ENCODE peak calls at places on chromosomes 6 and 20, in four cellular contexts. I, U, Q and H are unnamed samples.
A peak's percentile ranks its signal among the peaks of the same experiment; 100 is the strongest.

GRCh38 chr6:7590918-7591302 is 912 bp downstream of the SNRNP48 start:
- DNase-seq in I (no peak), U (no peak), Q (peak; percentile 3), H (no peak)

GRCh38 chr20:23449400-23449799 is 3.3 kb downstream of the CST11 start:
- DNase-seq in I (no peak), U (no peak), Q (no peak), H (no peak)

GRCh38 chr6:35562060-35562459 is 49.4 kb upstream of the TULP1 start:
- DNase-seq in I (no peak), U (peak; percentile 51), Q (no peak), H (no peak)

GRCh38 chr20:54044156-54044555 is 26.2 kb downstream of the BCAS1 start:
- DNase-seq in I (no peak), U (peak; percentile 36), Q (no peak), H (no peak)

GRCh38 chr20:61951695-61952533 is 113.8 kb downstream of the TAF4 start:
- DNase-seq in I (no peak), U (no peak), Q (peak; percentile 73), H (no peak)

GRCh38 chr6:105179244-105180065 is at the start of gene POPDC3:
- DNase-seq in I (no peak), U (peak; percentile 31), Q (peak; percentile 69), H (peak; percentile 49)

GRCh38 chr6:10968776-10969175 is 75.3 kb downstream of the ELOVL2 start:
- DNase-seq in I (no peak), U (peak; percentile 83), Q (no peak), H (no peak)

GRCh38 chr6:127173541-127173940 is 55.1 kb downstream of the RSPO3 start:
- DNase-seq in I (no peak), U (no peak), Q (no peak), H (no peak)

GRCh38 chr6:106162926-106163325 is 76.8 kb downstream of the PRDM1 start:
- DNase-seq in I (no peak), U (no peak), Q (no peak), H (no peak)

GRCh38 chr20:3661836-3662665 is 1.1 kb downstream of the GFRA4 start:
- DNase-seq in I (no peak), U (no peak), Q (no peak), H (no peak)

GRCh38 chr20:15848126-15848525 is 725.1 kb downstream of the KIF16B start:
- DNase-seq in I (no peak), U (no peak), Q (no peak), H (no peak)

GRCh38 chr6:156639023-156639728 is 138.0 kb upstream of the ARID1B start:
- DNase-seq in I (no peak), U (peak; percentile 25), Q (no peak), H (no peak)

GRCh38 chr6:166258854-166259276 is 49.3 kb downstream of the PRR18 start:
- DNase-seq in I (no peak), U (no peak), Q (no peak), H (no peak)

GRCh38 chr20:59300341-59301081 is at the start of gene EDN3:
- DNase-seq in I (no peak), U (no peak), Q (no peak), H (no peak)

GRCh38 chr6:127582777-127583462 is 5.9 kb downstream of the C6orf58 start:
- DNase-seq in I (no peak), U (peak; percentile 75), Q (no peak), H (peak; percentile 68)

GRCh38 chr20:35344354-35344837 is 52.2 kb upstream of the FAM83C start:
- DNase-seq in I (peak; percentile 31), U (peak; percentile 84), Q (no peak), H (peak; percentile 83)

GRCh38 chr20:32670773-32671455 is 2.8 kb downstream of the C20orf203 start:
- DNase-seq in I (no peak), U (no peak), Q (no peak), H (no peak)

GRCh38 chr20:52524865-52525264 is 333.3 kb upstream of the ZFP64 start:
- DNase-seq in I (no peak), U (no peak), Q (no peak), H (no peak)

GRCh38 chr20:8216375-8217200 is 84.5 kb downstream of the PLCB1 start:
- DNase-seq in I (no peak), U (no peak), Q (no peak), H (no peak)

GRCh38 chr20:32244150-32244823 is 33.2 kb upstream of the KIF3B start:
- DNase-seq in I (no peak), U (no peak), Q (no peak), H (no peak)

GRCh38 chr20:40953856-40954255 is 74.8 kb upstream of the TOP1 start:
- DNase-seq in I (no peak), U (no peak), Q (no peak), H (peak; percentile 28)

GRCh38 chr6:149249370-149250357 is 67.8 kb upstream of the TAB2 start:
- DNase-seq in I (no peak), U (no peak), Q (no peak), H (no peak)

GRCh38 chr6:161414800-161415199 is 140.9 kb upstream of the AGPAT4 start:
- DNase-seq in I (no peak), U (no peak), Q (no peak), H (no peak)

GRCh38 chr20:14497004-14497403 is 159.6 kb upstream of the FLRT3 start:
- DNase-seq in I (no peak), U (no peak), Q (no peak), H (no peak)

GRCh38 chr20:775679-776135 is 7.4 kb upstream of the SLC52A3 start:
- DNase-seq in I (peak; percentile 67), U (no peak), Q (peak; percentile 43), H (peak; percentile 83)

GRCh38 chr6:18845891-18846290 is 458.7 kb downstream of the RNF144B start:
- DNase-seq in I (no peak), U (no peak), Q (no peak), H (no peak)

GRCh38 chr6:70166088-70166958 is 136.6 kb downstream of the COL9A1 start:
- DNase-seq in I (peak; percentile 6), U (peak; percentile 45), Q (peak; percentile 57), H (no peak)

GRCh38 chr6:46757206-46757564 is 10.5 kb downstream of the ANKRD66 start:
- DNase-seq in I (no peak), U (no peak), Q (peak; percentile 4), H (no peak)

GRCh38 chr20:56412949-56413348 is 889 bp downstream of the CASS4 start:
- DNase-seq in I (no peak), U (no peak), Q (no peak), H (no peak)
- H3K27ac ChIP-seq in I (no peak overlapping the region), U (peak overlapping the region; percentile 92), Q (no peak overlapping the region), H (no peak overlapping the region)

DNA sequence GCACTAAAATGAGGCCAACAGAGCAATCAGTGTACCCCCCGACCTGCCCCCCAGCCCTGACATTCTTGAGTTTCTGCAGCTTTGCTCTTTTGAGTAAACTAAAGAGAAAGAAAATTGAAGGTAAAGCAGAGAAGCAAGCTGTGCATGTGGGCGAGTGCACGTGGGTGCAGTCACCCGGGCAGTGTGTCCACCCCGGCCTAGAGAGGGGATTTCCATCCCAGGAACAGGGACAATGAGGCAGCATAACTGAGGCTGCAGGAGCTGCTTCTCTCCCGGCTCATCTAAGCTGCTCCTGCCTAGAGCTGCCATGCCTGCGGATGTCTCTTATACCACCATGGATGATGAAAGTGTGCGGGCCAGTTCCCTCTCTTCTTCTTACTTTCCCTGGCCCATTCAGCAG is 16.8 kb downstream of the CASS4 start:
- DNase-seq in I (no peak), U (no peak), Q (no peak), H (no peak)
- H3K27ac ChIP-seq in I (no peak overlapping the region), U (peak overlapping the region; percentile 74), Q (no peak overlapping the region), H (no peak overlapping the region)

DNA sequence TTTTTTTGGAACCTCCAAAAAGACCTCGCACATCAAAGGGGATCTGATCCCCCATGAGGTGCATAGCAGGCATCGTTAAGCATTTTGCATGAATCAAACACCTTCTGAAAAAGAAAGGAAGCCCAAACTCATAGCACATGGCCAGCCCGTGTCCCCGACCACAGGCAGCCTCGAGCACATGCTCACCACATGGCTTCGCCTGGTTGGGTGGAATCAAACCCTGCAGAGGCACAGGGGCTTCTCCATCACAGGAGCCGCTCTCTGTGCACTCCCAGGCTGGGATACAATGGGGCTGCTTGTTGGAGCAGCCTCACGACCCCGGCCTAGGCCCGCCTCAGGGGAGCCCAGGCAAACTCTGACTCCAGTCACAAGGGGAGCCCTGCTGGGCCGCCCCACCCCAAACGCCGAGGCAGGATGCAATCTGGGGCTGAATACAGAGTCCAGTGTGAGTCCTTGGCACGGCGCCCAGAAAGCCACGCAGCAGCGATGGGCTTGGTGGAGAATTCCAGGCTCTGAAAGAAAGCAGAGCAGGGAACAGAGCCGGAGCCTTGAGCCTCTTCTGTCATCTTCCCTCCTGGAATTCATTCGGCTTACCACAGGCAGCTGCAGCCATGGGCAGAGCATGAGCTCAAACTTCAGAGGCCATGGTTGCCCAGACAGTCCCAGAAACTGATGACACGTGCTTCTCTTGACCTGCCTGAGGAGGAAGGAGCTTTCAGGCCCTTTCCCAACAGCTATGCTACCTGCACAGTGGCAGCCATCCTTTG is 441.2 kb upstream of the JARID2 start:
- DNase-seq in I (no peak), U (peak; percentile 89), Q (no peak), H (no peak)
- H3K27ac ChIP-seq in I (no peak overlapping the region), U (peak overlapping the region; percentile 8), Q (no peak overlapping the region), H (no peak overlapping the region)

DNA sequence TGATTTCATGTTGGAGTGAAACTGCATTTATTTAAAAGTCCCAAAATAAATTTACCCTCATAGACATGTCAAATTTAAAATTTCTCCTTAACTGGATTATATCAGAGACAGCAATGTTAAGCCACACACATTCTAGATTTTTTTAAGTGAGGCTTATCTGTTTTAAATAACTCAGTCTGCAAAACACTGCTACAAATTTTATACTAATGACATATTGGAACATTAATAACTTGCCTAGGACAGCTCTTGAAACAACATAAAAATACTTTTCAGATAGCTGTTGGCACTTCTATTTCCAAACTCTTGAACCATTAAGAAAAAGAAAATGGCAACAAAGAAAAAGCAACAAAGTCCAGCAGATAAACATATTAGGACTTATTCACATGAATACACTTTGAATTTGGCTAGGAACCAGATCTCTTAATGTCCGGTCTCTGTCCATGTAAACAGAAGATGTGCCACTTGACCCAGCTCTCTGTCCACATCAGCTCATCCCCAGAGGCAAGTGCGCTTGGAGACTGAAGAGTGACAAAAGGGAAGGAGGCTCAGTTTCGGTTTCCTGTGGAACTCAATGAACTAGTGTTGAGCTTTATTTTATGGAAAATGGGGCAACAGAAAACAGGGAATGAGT is 219.3 kb upstream of the THBS2 start:
- DNase-seq in I (no peak), U (no peak), Q (no peak), H (no peak)
- H3K27ac ChIP-seq in I (no peak overlapping the region), U (no peak overlapping the region), Q (no peak overlapping the region), H (no peak overlapping the region)

GRCh38 chr6:43124481-43124880 is 46.6 kb upstream of the SRF start:
- DNase-seq in I (no peak), U (no peak), Q (no peak), H (no peak)
- H3K27ac ChIP-seq in I (no peak overlapping the region), U (peak overlapping the region; percentile 92), Q (no peak overlapping the region), H (no peak overlapping the region)

GRCh38 chr20:44188752-44189151 is 1.8 kb upstream of the JPH2 start:
- DNase-seq in I (no peak), U (no peak), Q (no peak), H (peak; percentile 84)
- H3K27ac ChIP-seq in I (peak overlapping the region; percentile 62), U (no peak overlapping the region), Q (peak overlapping the region; percentile 5), H (peak overlapping the region; percentile 91)

DNA sequence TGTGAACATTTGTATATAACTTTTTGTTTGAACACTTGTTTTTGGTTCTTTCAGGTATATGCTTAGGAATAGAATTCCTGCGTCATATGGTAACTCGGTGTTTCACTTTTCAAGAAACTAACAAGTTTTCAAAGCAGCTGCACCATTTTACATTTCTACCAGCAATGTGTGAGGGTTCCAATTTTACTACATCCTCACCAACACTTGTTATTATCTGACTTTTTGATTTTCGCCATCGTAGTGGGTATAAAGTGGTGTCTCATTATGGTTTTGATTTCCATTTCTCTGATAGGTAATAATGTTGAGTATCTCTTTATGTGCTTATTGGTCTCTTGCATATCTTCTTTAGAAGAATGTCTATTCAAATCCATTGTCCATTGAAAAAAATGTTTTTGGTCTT is 39.6 kb upstream of the MROH8 start:
- DNase-seq in I (no peak), U (no peak), Q (no peak), H (no peak)
- H3K27ac ChIP-seq in I (no peak overlapping the region), U (no peak overlapping the region), Q (no peak overlapping the region), H (no peak overlapping the region)